ENCODE peak calls at places on chromosomes 16 and 17, in ten cellular contexts. P is stimulated activated CD8-positive, alpha-beta memory T cell treated with anti-CD3 and anti-CD28 coated beads, Interleukin-4, amount 100 ng/mL, for 24 hours; H is HCEC 1CT; A is H54; L is NCI-H774; M is right cardiac atrium; D is NCI-H1417; T is smooth muscle cell of the brain vasculature; C is naive thymus-derived CD8-positive, alpha-beta T cell; F is left cardiac atrium. K is an unnamed sample.

GRCh38 chr16:20954574-20954973 is 54.0 kb downstream of the LYRM1 start:
- DNase-seq in P (no peak), H (no peak), A (no peak), L (no peak), M (no peak), D (no peak), T (no peak), C (no peak), F (no peak), K (no peak)

GRCh38 chr17:1143573-1143972 is 36.2 kb downstream of the ABR start:
- DNase-seq in P (no peak), H (no peak), A (no peak), L (no peak), M (no peak), D (peak), T (no peak), C (no peak), F (no peak), K (no peak)

GRCh38 chr17:77076046-77076882 is 64.5 kb upstream of the SEC14L1 start:
- DNase-seq in P (no peak), H (no peak), A (no peak), L (peak), M (no peak), D (peak), T (no peak), C (no peak), F (no peak), K (no peak)

GRCh38 chr17:32445976-32446375 is 1.7 kb downstream of the PSMD11 start:
- DNase-seq in P (no peak), H (no peak), A (no peak), L (no peak), M (no peak), D (no peak), T (no peak), C (no peak), F (no peak), K (peak)

GRCh38 chr17:38751803-38752118 is 780 bp upstream of the PSMB3 start:
- DNase-seq in P (peak), H (peak), A (peak), L (peak), M (peak), D (peak), T (no peak), C (peak), F (peak), K (peak)

GRCh38 chr17:56678249-56679144 is 85.0 kb downstream of the NOG start:
- DNase-seq in P (no peak), H (no peak), A (no peak), L (no peak), M (no peak), D (no peak), T (no peak), C (no peak), F (no peak), K (no peak)

GRCh38 chr16:89442588-89442987 is 47.8 kb downstream of the ANKRD11 start:
- DNase-seq in P (no peak), H (no peak), A (no peak), L (no peak), M (no peak), D (no peak), T (no peak), C (no peak), F (peak), K (no peak)

GRCh38 chr16:68823401-68823800 is 19.9 kb upstream of the TANGO6 start:
- DNase-seq in P (no peak), H (peak), A (peak), L (no peak), M (no peak), D (no peak), T (no peak), C (no peak), F (no peak), K (peak)

K was measured in ELR.